ENCODE peak calls at places on chromosomes 12 and 14, in six cellular contexts. J is RWPE1; I is CD4-positive, alpha-beta memory T cell; W is CD4-positive, CD25-positive, alpha-beta regulatory T cell; N is Karpas-422; K is naive thymus-derived CD4-positive, alpha-beta T cell. Z is an unnamed sample.

GRCh38 chr14:101834387-101835165 is 73.1 kb downstream of the PPP2R5C start:
- DNase-seq in J (no peak), I (no peak), W (no peak), N (no peak), K (no peak), Z (no peak)

GRCh38 chr12:78721906-78722305 is 142.7 kb upstream of the SYT1 start:
- DNase-seq in J (no peak), I (no peak), W (no peak), N (no peak), K (no peak), Z (no peak)

GRCh38 chr14:87869619-87870583 is 123.1 kb downstream of the GALC start:
- DNase-seq in J (peak; percentile 82), I (no peak), W (no peak), N (no peak), K (no peak), Z (no peak)

GRCh38 chr14:61596985-61597384 is 98.3 kb upstream of the HIF1A start:
- DNase-seq in J (no peak), I (no peak), W (no peak), N (no peak), K (no peak), Z (no peak)

GRCh38 chr14:50039734-50040400 is 76.5 kb downstream of the VCPKMT start:
- DNase-seq in J (peak; percentile 48), I (no peak), W (no peak), N (no peak), K (no peak), Z (peak; percentile 22)

GRCh38 chr14:64763089-64763782 is 59.0 kb downstream of the PLEKHG3 start:
- DNase-seq in J (no peak), I (no peak), W (no peak), N (no peak), K (no peak), Z (no peak)

GRCh38 chr14:66281036-66281776 is 205.0 kb upstream of the CCDC196 start:
- DNase-seq in J (no peak), I (no peak), W (no peak), N (no peak), K (no peak), Z (peak; percentile 23)

GRCh38 chr12:109738878-109739665 is 25.4 kb downstream of the FAM222A start:
- DNase-seq in J (no peak), I (no peak), W (no peak), N (no peak), K (no peak), Z (peak; percentile 60)

GRCh38 chr12:51591020-51591901 is at the start of gene SCN8A:
- DNase-seq in J (no peak), I (no peak), W (peak; percentile 12), N (peak; percentile 70), K (peak; percentile 53), Z (no peak)

GRCh38 chr12:12620730-12621315 is 9.1 kb downstream of the CREBL2 start:
- DNase-seq in J (no peak), I (no peak), W (no peak), N (no peak), K (no peak), Z (no peak)

GRCh38 chr12:82242729-82243128 is 115.5 kb downstream of the CCDC59 start:
- DNase-seq in J (no peak), I (no peak), W (no peak), N (no peak), K (no peak), Z (no peak)

GRCh38 chr12:39502657-39503056 is 59.7 kb upstream of the KIF21A start:
- DNase-seq in J (no peak), I (no peak), W (no peak), N (no peak), K (no peak), Z (no peak)

GRCh38 chr14:99733551-99734405 is 49.7 kb downstream of the CYP46A1 start:
- DNase-seq in J (no peak), I (no peak), W (no peak), N (no peak), K (no peak), Z (peak; percentile 74)

DNA sequence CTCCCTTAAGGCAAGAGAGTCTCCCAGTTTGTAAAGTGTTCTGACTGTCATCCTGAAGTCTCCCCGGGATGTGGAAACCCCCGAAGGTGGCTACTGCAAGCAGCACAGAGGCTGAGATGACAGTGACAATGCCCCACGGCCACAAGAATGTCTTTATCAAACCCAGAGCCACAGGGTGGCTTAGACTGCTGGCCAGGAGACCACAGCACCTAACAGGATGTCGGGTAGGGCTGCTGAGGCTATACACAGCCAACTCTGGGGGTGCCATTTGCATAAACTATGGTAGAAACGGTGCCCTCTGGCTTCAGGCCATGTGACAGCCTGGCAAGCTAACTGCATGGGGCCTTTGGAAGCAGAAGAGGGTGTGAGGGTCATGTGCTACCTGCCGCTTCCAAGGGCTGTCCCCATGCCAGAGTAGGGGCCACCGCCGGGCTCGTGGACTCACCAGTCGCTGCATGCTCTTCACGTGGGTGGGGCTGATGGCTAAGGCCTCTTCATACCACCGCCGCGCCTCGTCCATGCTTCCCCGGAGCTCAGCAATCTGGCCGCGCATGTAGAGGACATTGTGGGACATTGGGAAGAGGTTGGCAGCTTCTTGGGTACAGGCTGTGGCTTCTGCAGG is 180.9 kb downstream of the CALM1 start:
- DNase-seq in J (no peak), I (no peak), W (no peak), N (peak; percentile 48), K (no peak), Z (no peak)
- H3K27ac ChIP-seq in J (no peak overlapping the region), I (no peak overlapping the region), W (no peak overlapping the region), N (no peak overlapping the region), K (no peak overlapping the region), Z (no peak overlapping the region)

DNA sequence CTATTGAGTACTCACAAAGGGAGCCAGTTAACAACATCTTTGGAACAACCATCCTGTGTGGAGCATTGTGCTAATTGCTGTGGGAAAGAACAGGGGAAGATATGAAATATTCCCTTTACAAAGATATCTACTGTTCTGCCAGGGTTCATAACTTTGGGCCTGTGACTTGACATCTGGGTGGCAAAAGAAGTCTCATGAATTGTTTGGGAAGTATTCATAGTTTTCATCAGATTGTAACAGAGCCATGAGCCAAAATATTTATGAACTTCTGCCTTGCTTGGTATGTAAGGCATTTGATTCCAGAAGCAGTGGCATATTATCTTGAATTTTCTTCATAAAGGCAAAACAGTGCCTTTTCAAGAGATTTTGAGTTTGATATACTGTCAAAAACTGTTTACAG is 816.2 kb downstream of the DIO2 start:
- DNase-seq in J (no peak), I (no peak), W (no peak), N (no peak), K (no peak), Z (no peak)
- H3K27ac ChIP-seq in J (no peak overlapping the region), I (no peak overlapping the region), W (no peak overlapping the region), N (no peak overlapping the region), K (no peak overlapping the region), Z (no peak overlapping the region)

GRCh38 chr14:105563347-105563737 is 37.0 kb downstream of the TMEM121 start:
- DNase-seq in J (no peak), I (no peak), W (no peak), N (peak; percentile 52), K (no peak), Z (no peak)
- H3K27ac ChIP-seq in J (no peak overlapping the region), I (no peak overlapping the region), W (no peak overlapping the region), N (peak overlapping the region; percentile 94), K (no peak overlapping the region), Z (no peak overlapping the region)

DNA sequence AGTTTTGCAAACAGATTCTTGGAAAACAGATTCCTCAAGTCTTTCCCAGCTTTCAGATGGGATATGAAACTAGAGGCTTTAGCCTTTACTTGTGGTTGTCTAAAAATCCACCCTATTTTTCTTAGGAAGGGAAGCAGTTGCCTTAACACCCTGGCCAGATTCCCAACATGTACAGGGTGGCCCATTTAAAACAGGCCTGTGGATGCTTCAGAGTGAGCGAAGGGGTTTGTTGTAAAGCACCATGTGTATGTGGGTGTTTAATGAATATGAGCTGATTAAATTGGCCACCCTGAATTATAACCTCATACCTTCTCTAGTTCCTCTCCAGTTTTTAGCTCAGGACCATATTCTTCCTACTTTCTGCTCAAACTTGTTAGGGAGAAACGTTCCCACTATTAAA is 415.8 kb downstream of the ZFP36L1 start:
- DNase-seq in J (no peak), I (no peak), W (no peak), N (no peak), K (no peak), Z (no peak)
- H3K27ac ChIP-seq in J (no peak overlapping the region), I (peak overlapping the region; percentile 16), W (peak overlapping the region; percentile 67), N (no peak overlapping the region), K (peak overlapping the region; percentile 37), Z (peak overlapping the region; percentile 8)

DNA sequence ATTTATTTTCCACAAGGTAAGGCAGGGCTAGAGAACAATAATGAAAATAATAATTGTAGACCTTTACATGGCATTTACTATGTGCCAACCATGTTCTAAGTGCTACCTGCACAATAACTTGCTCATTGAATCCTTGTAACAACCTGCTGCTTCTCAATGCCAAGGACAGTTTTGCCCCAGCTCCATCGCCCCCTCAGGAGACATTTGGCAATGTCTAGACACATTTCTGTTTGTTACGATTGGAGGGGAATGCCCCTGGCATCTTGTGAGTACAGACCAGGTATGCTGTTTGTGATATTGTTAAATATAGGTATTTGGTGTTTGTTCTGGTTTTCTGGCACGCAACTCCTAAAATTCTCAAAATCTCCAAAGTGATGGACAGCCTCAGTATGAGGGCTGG is 8.1 kb upstream of the ATXN2 start:
- DNase-seq in J (no peak), I (no peak), W (no peak), N (no peak), K (no peak), Z (no peak)
- H3K27ac ChIP-seq in J (no peak overlapping the region), I (no peak overlapping the region), W (no peak overlapping the region), N (no peak overlapping the region), K (no peak overlapping the region), Z (no peak overlapping the region)

Z was measured in adrenal gland.